ENCODE peak calls at places on chromosomes 5 and 9, in seven cellular contexts. C, I, M, G, H, N and U are unnamed samples.

GRCh38 chr5:179825655-179826182 is 5.0 kb downstream of the SQSTM1 start:
- DNase-seq in C (no peak), I (no peak), M (no peak), G (no peak), H (no peak), N (no peak), U (no peak)

GRCh38 chr9:15221746-15222145 is 85.3 kb downstream of the TTC39B start:
- DNase-seq in C (no peak), I (no peak), M (no peak), G (no peak), H (no peak), N (no peak), U (no peak)

GRCh38 chr9:98330831-98331230 is 75.4 kb upstream of the TBC1D2 start:
- DNase-seq in C (peak), I (no peak), M (no peak), G (no peak), H (no peak), N (no peak), U (no peak)

GRCh38 chr5:157665467-157666085 is 5.8 kb upstream of the C5orf52 start:
- DNase-seq in C (peak), I (no peak), M (no peak), G (no peak), H (no peak), N (no peak), U (no peak)

GRCh38 chr9:16526380-16526779 is 344.1 kb downstream of the BNC2 start:
- DNase-seq in C (peak), I (no peak), M (no peak), G (no peak), H (no peak), N (no peak), U (no peak)

GRCh38 chr5:82918311-82919031 is 158.7 kb downstream of the TMEM167A start:
- DNase-seq in C (no peak), I (no peak), M (no peak), G (no peak), H (no peak), N (no peak), U (no peak)

GRCh38 chr9:96442491-96442890 is 7.5 kb upstream of the HABP4 start:
- DNase-seq in C (no peak), I (no peak), M (no peak), G (no peak), H (no peak), N (no peak), U (no peak)

GRCh38 chr9:93012998-93013855 is 45.3 kb upstream of the SUSD3 start:
- DNase-seq in C (no peak), I (no peak), M (no peak), G (no peak), H (no peak), N (peak), U (no peak)

GRCh38 chr5:73469878-73470277 is 21.3 kb upstream of the FOXD1 start:
- DNase-seq in C (no peak), I (no peak), M (no peak), G (no peak), H (no peak), N (no peak), U (no peak)

GRCh38 chr5:28542968-28543367 is 1504.6 kb upstream of the CDH9 start:
- DNase-seq in C (peak), I (no peak), M (no peak), G (no peak), H (no peak), N (no peak), U (no peak)

GRCh38 chr9:16670791-16671190 is 199.7 kb downstream of the BNC2 start:
- DNase-seq in C (no peak), I (no peak), M (no peak), G (no peak), H (no peak), N (no peak), U (no peak)

GRCh38 chr5:178404987-178405386 is 172.4 kb upstream of the PHYKPL start:
- DNase-seq in C (no peak), I (no peak), M (no peak), G (no peak), H (no peak), N (no peak), U (no peak)

GRCh38 chr5:62594364-62594984 is 15.9 kb downstream of the LRRC70 start:
- DNase-seq in C (no peak), I (no peak), M (no peak), G (no peak), H (no peak), N (no peak), U (no peak)

GRCh38 chr9:109101810-109102209 is 17.9 kb downstream of the TMEM245 start:
- DNase-seq in C (peak), I (peak), M (peak), G (no peak), H (no peak), N (no peak), U (no peak)

GRCh38 chr5:78813906-78814518 is 165.4 kb upstream of the LHFPL2 start:
- DNase-seq in C (no peak), I (no peak), M (no peak), G (peak), H (no peak), N (no peak), U (no peak)

DNA sequence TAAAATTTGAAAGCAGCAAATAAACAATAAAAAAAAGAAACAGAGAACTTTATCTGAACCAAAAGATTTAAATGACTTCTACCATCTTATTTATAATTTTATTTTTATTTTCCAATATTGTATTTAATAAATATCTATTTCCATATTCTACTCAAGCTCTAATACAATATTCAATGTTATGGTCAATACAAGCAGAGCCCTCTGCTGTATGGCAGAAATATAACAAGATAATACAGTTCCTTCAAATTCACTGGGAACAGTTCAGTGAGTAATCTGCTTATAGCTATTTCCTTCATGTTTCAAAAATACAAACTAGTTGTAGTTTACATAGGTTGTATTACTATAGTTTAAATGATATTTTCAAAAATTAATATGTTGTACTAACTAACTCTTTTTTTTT is 332.7 kb downstream of the PRDM9 start:
- DNase-seq in C (no peak), I (no peak), M (no peak), G (no peak), H (no peak), N (no peak), U (no peak)
- TF ChIP-seq CTCF in C (no peak), I (no peak), M (no peak), G (no peak), H (peak), N (no peak), U (peak)

DNA sequence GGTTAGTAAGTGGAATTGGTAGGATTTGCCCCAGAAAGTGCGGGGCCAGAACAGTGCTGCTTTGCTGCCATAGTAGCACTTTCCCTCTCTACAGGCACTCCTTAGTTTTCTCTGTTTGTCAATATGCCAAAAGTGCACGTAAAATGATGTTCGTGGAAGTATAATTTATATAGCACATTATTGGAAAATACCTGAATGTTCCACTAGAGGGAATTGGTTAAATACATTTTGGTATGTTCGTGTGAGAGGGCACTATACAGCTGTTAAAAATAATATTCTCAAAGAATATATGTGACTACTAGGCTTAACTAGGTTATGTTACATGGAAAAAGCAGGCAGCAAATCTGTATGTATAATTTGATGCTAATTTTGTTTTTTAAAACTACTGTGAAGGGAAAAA is 184.0 kb upstream of the GDNF start:
- DNase-seq in C (no peak), I (no peak), M (no peak), G (no peak), H (no peak), N (no peak), U (no peak)
- TF ChIP-seq CTCF in C (no peak), I (no peak), M (no peak), G (no peak), H (no peak), N (peak), U (peak)

GRCh38 chr5:98843481-98843880 is 70.0 kb downstream of the RGMB start:
- DNase-seq in C (no peak), I (no peak), M (no peak), G (no peak), H (no peak), N (no peak), U (no peak)

GRCh38 chr5:98844865-98845264 is 71.4 kb downstream of the RGMB start:
- DNase-seq in C (no peak), I (no peak), M (no peak), G (no peak), H (no peak), N (no peak), U (no peak)

GRCh38 chr5:98836175-98836574 is 62.7 kb downstream of the RGMB start:
- DNase-seq in C (no peak), I (no peak), M (no peak), G (no peak), H (no peak), N (no peak), U (no peak)

GRCh38 chr5:98840946-98841345 is 67.5 kb downstream of the RGMB start:
- DNase-seq in C (peak), I (no peak), M (no peak), G (no peak), H (no peak), N (no peak), U (no peak)

DNA sequence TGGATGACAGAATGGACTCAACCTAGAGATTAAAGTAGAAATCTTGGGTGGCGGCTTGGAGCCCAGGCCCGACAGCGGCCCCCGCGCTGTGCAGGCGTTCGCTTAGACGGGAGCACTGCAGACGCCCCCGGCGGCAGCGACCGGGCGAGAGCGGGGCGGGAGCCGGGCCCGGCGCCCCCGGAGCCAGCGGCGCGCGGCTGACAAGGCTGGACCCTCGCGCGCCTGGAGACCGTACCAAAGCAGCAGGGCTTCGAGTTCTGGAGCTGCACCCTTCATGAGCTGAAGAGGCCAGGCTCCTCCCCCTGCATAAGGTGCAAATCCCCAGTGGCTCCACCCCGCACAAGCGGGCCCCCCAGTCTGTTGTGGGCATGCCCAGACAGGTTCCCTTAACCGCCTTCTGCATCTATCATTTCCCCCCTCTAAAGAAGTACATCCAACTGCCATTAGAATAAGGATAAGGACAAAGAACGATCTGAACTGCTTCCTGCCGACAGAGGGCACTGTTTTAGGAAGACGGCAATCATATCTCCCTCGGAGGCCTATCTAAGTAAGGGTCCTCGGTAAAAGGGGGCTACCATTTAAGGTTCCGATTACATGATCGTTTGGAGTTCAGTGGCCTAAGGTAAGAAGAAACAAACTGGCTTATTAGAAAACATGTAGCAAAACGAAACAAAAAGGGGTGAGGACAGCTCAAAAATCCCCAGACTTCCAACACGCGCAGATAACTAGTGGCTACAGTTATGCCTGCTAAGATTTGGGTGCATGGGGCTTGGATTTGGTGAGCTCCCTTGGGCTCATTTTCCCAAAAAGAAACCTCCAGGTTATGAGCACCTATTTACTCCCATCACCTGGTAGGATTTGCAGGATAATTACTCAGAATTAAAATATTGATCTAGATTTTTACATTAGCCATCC is 66.3 kb downstream of the RGMB start:
- DNase-seq in C (peak), I (peak), M (no peak), G (no peak), H (no peak), N (no peak), U (no peak)
- TF ChIP-seq CTCF in C (peak), I (no peak), M (peak), G (no peak), H (peak), N (peak), U (no peak)

DNA sequence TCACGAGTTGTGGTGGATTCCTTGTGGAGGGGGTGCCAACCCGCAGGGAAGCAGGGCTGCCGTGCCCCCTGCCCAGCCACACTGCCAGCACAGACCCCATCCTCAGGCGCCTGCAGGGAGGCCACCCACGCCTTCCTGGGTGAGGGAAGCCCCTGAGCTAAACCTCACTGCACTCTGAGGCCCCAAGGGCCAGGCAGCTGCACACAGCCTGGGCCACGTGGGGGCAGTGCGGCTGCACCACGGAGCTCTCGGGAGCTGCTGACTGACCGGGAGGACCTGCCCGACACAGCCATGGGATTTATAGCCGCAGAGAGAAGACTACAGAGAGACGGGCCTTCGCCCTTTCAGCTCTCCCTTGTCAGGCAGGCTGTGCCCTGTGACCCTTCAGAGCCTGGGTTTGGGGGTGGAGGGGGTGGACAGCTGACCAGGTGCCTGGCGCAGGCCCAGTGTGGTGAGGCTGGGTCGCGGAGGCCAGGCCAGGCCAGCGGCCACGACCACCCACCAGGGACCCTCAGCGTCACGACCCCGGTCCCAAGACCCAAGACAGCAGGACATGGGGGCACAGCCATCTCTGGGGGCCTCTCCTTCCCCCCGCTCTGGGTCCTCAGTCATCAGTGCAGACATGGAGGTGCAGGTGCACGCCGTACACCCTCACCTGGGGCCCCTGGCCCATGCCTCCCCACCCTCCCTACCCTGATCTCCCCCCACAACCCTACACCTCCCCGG is 4.3 kb upstream of the AHRR start:
- DNase-seq in C (peak), I (peak), M (peak), G (no peak), H (peak), N (peak), U (peak)
- TF ChIP-seq CTCF in C (peak), I (peak), M (peak), G (peak), H (peak), N (peak), U (no peak)

GRCh38 chr5:141851195-141851874 is 26.9 kb downstream of the PCDH1 start:
- DNase-seq in C (no peak), I (no peak), M (no peak), G (no peak), H (no peak), N (no peak), U (no peak)

GRCh38 chr5:141850786-141851185 is 27.4 kb downstream of the PCDH1 start:
- DNase-seq in C (no peak), I (no peak), M (no peak), G (no peak), H (no peak), N (no peak), U (no peak)

GRCh38 chr5:141848771-141849370 is 29.3 kb downstream of the PCDH1 start:
- DNase-seq in C (peak), I (peak), M (peak), G (no peak), H (peak), N (peak), U (no peak)

GRCh38 chr5:141850183-141850768 is 27.9 kb downstream of the PCDH1 start:
- DNase-seq in C (peak), I (peak), M (peak), G (no peak), H (no peak), N (no peak), U (no peak)

DNA sequence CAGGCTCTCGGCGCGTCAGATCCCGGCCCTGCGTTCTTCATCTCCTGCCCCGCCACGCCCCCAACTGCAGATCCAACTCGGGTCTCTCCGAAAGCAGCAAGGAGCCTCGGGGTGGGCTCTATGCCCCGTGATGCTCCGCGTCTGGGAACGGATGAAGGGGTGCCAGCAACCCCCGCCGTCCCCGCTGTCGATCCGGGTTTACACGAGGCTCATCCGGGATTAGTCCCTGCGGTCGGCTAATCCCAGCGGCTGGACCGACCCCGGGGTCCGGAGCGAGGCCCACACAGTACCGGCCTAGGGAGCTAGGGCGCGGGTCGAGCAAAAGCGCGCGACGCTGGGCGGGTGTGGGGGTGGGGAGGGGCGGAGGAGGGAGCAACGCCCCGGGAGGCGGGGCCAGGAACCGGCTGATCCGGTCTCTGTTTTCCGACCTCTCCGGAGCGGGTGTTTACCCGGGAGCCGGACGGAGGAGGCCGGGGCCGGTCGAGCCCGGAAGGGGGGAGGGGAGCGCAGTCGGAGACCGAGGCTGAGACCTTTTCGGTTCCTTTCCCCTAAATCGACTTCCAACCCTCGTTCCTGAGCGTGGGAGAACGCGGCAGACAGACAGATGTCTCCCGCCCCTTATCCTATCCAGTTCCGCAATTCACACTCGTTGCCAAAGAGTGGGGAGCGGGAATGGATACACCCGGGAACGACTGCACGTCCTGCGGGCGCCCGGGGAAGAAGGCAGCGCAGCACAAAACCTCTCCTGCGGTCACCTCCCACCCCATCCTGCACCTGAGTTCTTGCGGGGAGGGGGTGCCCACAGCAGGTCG is 28.6 kb downstream of the PCDH1 start:
- DNase-seq in C (peak), I (peak), M (peak), G (no peak), H (peak), N (peak), U (peak)
- TF ChIP-seq CTCF in C (no peak), I (no peak), M (no peak), G (no peak), H (no peak), N (no peak), U (no peak)

DNA sequence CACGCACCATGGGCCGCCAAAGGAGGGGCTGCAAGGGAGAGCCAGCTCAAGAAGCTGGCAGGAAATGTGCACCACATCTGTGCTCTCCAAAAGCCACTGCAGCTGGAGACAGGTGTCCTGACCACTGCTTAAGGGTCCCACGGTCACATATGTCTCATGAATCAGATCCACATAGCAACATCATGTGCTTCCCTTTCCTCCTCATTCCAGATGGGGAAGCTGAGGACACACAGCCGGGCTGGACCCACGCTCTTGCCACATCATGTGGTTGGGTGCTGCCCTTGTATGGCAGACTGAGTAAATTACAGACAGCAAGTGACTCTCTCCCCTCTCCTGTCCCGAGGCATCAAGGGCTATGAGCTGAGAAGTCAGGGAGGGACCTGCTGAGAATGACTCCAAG is 58.3 kb downstream of the NSUN2 start:
- DNase-seq in C (no peak), I (no peak), M (no peak), G (no peak), H (no peak), N (no peak), U (no peak)
- TF ChIP-seq CTCF in C (no peak), I (no peak), M (peak), G (no peak), H (peak), N (no peak), U (no peak)

GRCh38 chr5:163397368-163397767 is 40.0 kb upstream of the CCNG1 start:
- DNase-seq in C (no peak), I (no peak), M (no peak), G (no peak), H (no peak), N (no peak), U (no peak)
- TF ChIP-seq CTCF in C (no peak), I (no peak), M (no peak), G (no peak), H (no peak), N (no peak), U (no peak)

GRCh38 chr5:116563909-116564308 is 10.7 kb downstream of the SEMA6A start:
- DNase-seq in C (no peak), I (no peak), M (no peak), G (no peak), H (no peak), N (no peak), U (no peak)
- TF ChIP-seq CTCF in C (no peak), I (no peak), M (no peak), G (no peak), H (no peak), N (no peak), U (no peak)

GRCh38 chr9:130271473-130271872 is 5.9 kb downstream of the HMCN2 start:
- DNase-seq in C (no peak), I (no peak), M (no peak), G (no peak), H (no peak), N (no peak), U (no peak)

GRCh38 chr9:130276955-130277354 is 11.4 kb downstream of the HMCN2 start:
- DNase-seq in C (no peak), I (no peak), M (no peak), G (no peak), H (no peak), N (no peak), U (no peak)

GRCh38 chr9:130275156-130275555 is 9.6 kb downstream of the HMCN2 start:
- DNase-seq in C (no peak), I (no peak), M (no peak), G (no peak), H (no peak), N (no peak), U (no peak)

GRCh38 chr9:130276121-130276520 is 10.6 kb downstream of the HMCN2 start:
- DNase-seq in C (peak), I (no peak), M (no peak), G (no peak), H (no peak), N (no peak), U (no peak)
- TF ChIP-seq CTCF in C (no peak), I (no peak), M (no peak), G (no peak), H (no peak), N (no peak), U (no peak)

GRCh38 chr5:176574297-176574591 is 25.1 kb downstream of the CDHR2 start:
- DNase-seq in C (no peak), I (no peak), M (no peak), G (no peak), H (no peak), N (no peak), U (no peak)
- TF ChIP-seq CTCF in C (no peak), I (no peak), M (no peak), G (no peak), H (peak), N (no peak), U (peak)